ENCODE peak calls at places on chromosomes 5 and 9, in ten cellular contexts. E is T-helper 1 cell; G is NCI-H2029 treated with DMSO at 0.1 percent for 48 hours; L is iPS DF 6.9; R is fibroblast of lung; H is K562; Z is progenitor cell of endocrine pancreas; C is stimulated activated CD8-positive, alpha-beta memory T cell treated with anti-CD3 and anti-CD28 coated beads, Interleukin-2, amount 100 ng/mL, for 1 hour; U is transverse colon; X is posterior cingulate gyrus. O is an unnamed sample.

GRCh38 chr9:131627846-131628820 is 82.8 kb downstream of the PRRT1B start:
- DNase-seq in E (peak), G (peak), L (no peak), R (peak), H (no peak), Z (no peak), C (peak), U (peak), X (no peak), O (peak)

GRCh38 chr9:90556897-90557296 is 85.7 kb downstream of the DIRAS2 start:
- DNase-seq in E (no peak), G (no peak), L (no peak), R (no peak), H (no peak), Z (no peak), C (no peak), U (no peak), X (no peak), O (no peak)

GRCh38 chr5:23675456-23675855 is 168.0 kb downstream of the PRDM9 start:
- DNase-seq in E (no peak), G (no peak), L (no peak), R (no peak), H (no peak), Z (no peak), C (no peak), U (no peak), X (peak), O (no peak)

GRCh38 chr9:105510024-105510423 is 47.9 kb upstream of the FKTN start:
- DNase-seq in E (no peak), G (no peak), L (no peak), R (peak), H (no peak), Z (no peak), C (no peak), U (no peak), X (no peak), O (no peak)

GRCh38 chr5:170920196-170920595 is 58.4 kb downstream of the RANBP17 start:
- DNase-seq in E (no peak), G (no peak), L (no peak), R (no peak), H (no peak), Z (no peak), C (no peak), U (no peak), X (no peak), O (no peak)

GRCh38 chr9:131282688-131283422 is 6.5 kb upstream of the FAM78A start:
- DNase-seq in E (no peak), G (no peak), L (no peak), R (peak), H (peak), Z (peak), C (no peak), U (no peak), X (no peak), O (no peak)

GRCh38 chr5:126594676-126595485 is at the start of gene ALDH7A1:
- DNase-seq in E (no peak), G (peak), L (peak), R (peak), H (no peak), Z (peak), C (no peak), U (peak), X (peak), O (peak)

GRCh38 chr5:31753700-31754461 is 115.0 kb downstream of the PDZD2 start:
- DNase-seq in E (no peak), G (no peak), L (no peak), R (no peak), H (no peak), Z (no peak), C (no peak), U (no peak), X (no peak), O (no peak)

GRCh38 chr9:133942206-133942975 is 49.7 kb downstream of the VAV2 start:
- DNase-seq in E (no peak), G (no peak), L (no peak), R (no peak), H (no peak), Z (no peak), C (no peak), U (no peak), X (peak), O (no peak)

GRCh38 chr9:134594376-134594941 is 47.1 kb upstream of the COL5A1 start:
- DNase-seq in E (no peak), G (no peak), L (no peak), R (no peak), H (no peak), Z (no peak), C (no peak), U (no peak), X (peak), O (no peak)

GRCh38 chr5:119386945-119387344 is 31.1 kb downstream of the TNFAIP8 start:
- DNase-seq in E (no peak), G (no peak), L (no peak), R (peak), H (peak), Z (no peak), C (no peak), U (no peak), X (no peak), O (no peak)

GRCh38 chr9:89676281-89676680 is 71.5 kb downstream of the GADD45G start:
- DNase-seq in E (no peak), G (peak), L (no peak), R (no peak), H (no peak), Z (no peak), C (no peak), U (peak), X (no peak), O (no peak)

GRCh38 chr5:136424835-136425694 is 59.7 kb upstream of the TRPC7 start:
- DNase-seq in E (peak), G (peak), L (peak), R (peak), H (peak), Z (peak), C (no peak), U (peak), X (peak), O (no peak)

GRCh38 chr9:34413229-34413852 is 36.6 kb upstream of the MYORG start:
- DNase-seq in E (no peak), G (no peak), L (peak), R (peak), H (peak), Z (peak), C (no peak), U (peak), X (no peak), O (no peak)

GRCh38 chr5:141742866-141743651 is 61.0 kb upstream of the ARAP3 start:
- DNase-seq in E (no peak), G (no peak), L (no peak), R (peak), H (peak), Z (peak), C (no peak), U (no peak), X (no peak), O (no peak)

GRCh38 chr9:21695874-21696341 is 106.5 kb upstream of the MTAP start:
- DNase-seq in E (no peak), G (no peak), L (no peak), R (no peak), H (no peak), Z (no peak), C (no peak), U (no peak), X (peak), O (no peak)

GRCh38 chr5:26193626-26194025 is 844.8 kb downstream of the CDH9 start:
- DNase-seq in E (no peak), G (no peak), L (no peak), R (no peak), H (no peak), Z (no peak), C (no peak), U (no peak), X (no peak), O (no peak)